ENCODE peak calls at places on chromosomes 16 and 17, in six cellular contexts. V is GM10248; A is stimulated activated naive CD8-positive, alpha-beta T cell treated with anti-CD3 and anti-CD28 coated beads, Interleukin-15, Interleukin-2, amounts not matched to agents 100 U/mL and 50 U/mL, for 24 hours; X is ascending aorta; N is A172; J is smooth muscle cell of the brain vasculature. W is an unnamed sample.

GRCh38 chr17:57902800-57903759 is 52.1 kb downstream of the CUEDC1 start:
- DNase-seq in J (no peak), V (peak; percentile 86), X (peak; percentile 95), N (peak; percentile 91), A (no peak), W (peak; percentile 80)

GRCh38 chr17:79020631-79021301 is 3.2 kb upstream of the C1QTNF1 start:
- DNase-seq in J (no peak), A (no peak), N (no peak), X (peak; percentile 65), V (no peak), W (no peak)

GRCh38 chr16:75116081-75116910 is at the start of gene LDHD:
- DNase-seq in N (peak; percentile 74), A (no peak), J (no peak), X (peak; percentile 95), V (no peak), W (peak; percentile 88)

GRCh38 chr16:53598513-53599266 is 95.7 kb upstream of the AKTIP start:
- DNase-seq in A (no peak), V (no peak), N (no peak), J (no peak), X (no peak), W (no peak)

GRCh38 chr17:66842505-66842904 is 7.6 kb downstream of the CACNG5 start:
- DNase-seq in J (no peak), V (no peak), X (no peak), A (no peak), N (no peak), W (no peak)

GRCh38 chr17:62888148-62888547 is 77.9 kb upstream of the TANC2 start:
- DNase-seq in A (no peak), J (no peak), V (no peak), N (no peak), X (no peak), W (no peak)

GRCh38 chr16:67268136-67268579 is 11.2 kb upstream of the PLEKHG4 start:
- DNase-seq in J (no peak), N (peak; percentile 98), A (no peak), V (no peak), X (peak; percentile 84), W (no peak)

GRCh38 chr16:85338638-85338982 is 226.3 kb upstream of the CIBAR2 start:
- DNase-seq in J (no peak), N (no peak), V (no peak), A (no peak), X (no peak), W (no peak)

GRCh38 chr17:8015957-8016631 is 13.7 kb downstream of the GUCY2D start:
- DNase-seq in N (no peak), J (no peak), X (peak; percentile 60), V (no peak), A (peak; percentile 29), W (peak; percentile 64)

GRCh38 chr17:71585540-71585939 is 535.3 kb upstream of the SOX9 start:
- DNase-seq in V (no peak), J (no peak), X (no peak), N (no peak), A (no peak), W (no peak)